ENCODE peak calls at places on chromosomes 13 and 19, in six cellular contexts. G is IMR-90, A is H1, B is neuronal stem cell, K is mesenchymal stem cell, S is trophoblast cell. O is an unnamed sample.
A peak's percentile ranks its signal among the peaks of the same experiment; 100 is the strongest.

GRCh38 chr13:32894589-32895001 is 121.6 kb upstream of the KL start:
- DNase-seq in G (peak; percentile 74), A (no peak), B (no peak), K (peak; percentile 90), S (no peak), O (no peak)

GRCh38 chr13:104592127-104592526 is 1525.9 kb upstream of the SLC10A2 start:
- DNase-seq in G (peak; percentile 76), A (no peak), B (no peak), K (peak; percentile 67), S (no peak), O (no peak)

GRCh38 chr13:110448230-110448629 is 113.3 kb downstream of the RAB20 start:
- DNase-seq in G (peak; percentile 86), A (no peak), B (no peak), K (peak; percentile 71), S (peak; percentile 96), O (peak; percentile 68)

GRCh38 chr13:63190742-63191141 is 1775.1 kb upstream of the PCDH20 start:
- DNase-seq in G (peak; percentile 53), A (no peak), B (no peak), K (peak; percentile 62), S (peak; percentile 12), O (peak; percentile 65)

GRCh38 chr13:20550799-20551198 is 16.2 kb upstream of the IFT88 start:
- DNase-seq in G (no peak), A (no peak), B (no peak), K (no peak), S (no peak), O (no peak)

GRCh38 chr13:57634829-57635165 is 3.3 kb downstream of the PCDH17 start:
- DNase-seq in G (no peak), A (no peak), B (no peak), K (no peak), S (no peak), O (no peak)

GRCh38 chr19:56667311-56667870 is 4.2 kb downstream of the ZNF835 start:
- DNase-seq in G (no peak), A (no peak), B (no peak), K (no peak), S (no peak), O (peak; percentile 37)

GRCh38 chr13:33227927-33228644 is 57.5 kb downstream of the STARD13 start:
- DNase-seq in G (no peak), A (no peak), B (no peak), K (peak; percentile 50), S (no peak), O (no peak)

GRCh38 chr13:112895521-112896465 is 73.2 kb upstream of the MCF2L start:
- DNase-seq in G (no peak), A (no peak), B (no peak), K (no peak), S (no peak), O (no peak)

GRCh38 chr13:48265217-48265815 is 32.3 kb downstream of the ITM2B start:
- DNase-seq in G (no peak), A (no peak), B (no peak), K (no peak), S (no peak), O (no peak)

GRCh38 chr13:83819611-83820010 is 62.7 kb downstream of the SLITRK1 start:
- DNase-seq in G (peak; percentile 3), A (no peak), B (no peak), K (no peak), S (no peak), O (no peak)

GRCh38 chr13:78194904-78195639 is 276.4 kb upstream of the EDNRB start:
- DNase-seq in G (peak; percentile 69), A (no peak), B (peak; percentile 26), K (no peak), S (peak; percentile 7), O (peak; percentile 71)

GRCh38 chr13:40061466-40062450 is 406.3 kb downstream of the COG6 start:
- DNase-seq in G (no peak), A (no peak), B (no peak), K (no peak), S (no peak), O (no peak)

GRCh38 chr19:50639121-50640112 is at the start of gene SYT3:
- DNase-seq in G (peak; percentile 27), A (peak; percentile 80), B (peak; percentile 66), K (no peak), S (no peak), O (peak; percentile 71)

GRCh38 chr19:35153701-35154534 is 617 bp upstream of the FXYD5 start:
- DNase-seq in G (no peak), A (peak; percentile 84), B (no peak), K (peak; percentile 64), S (no peak), O (peak; percentile 53)

GRCh38 chr13:40666905-40667621 is 622 bp upstream of the FOXO1 start:
- DNase-seq in G (no peak), A (peak; percentile 67), B (peak; percentile 69), K (peak; percentile 72), S (peak; percentile 44), O (peak; percentile 78)

GRCh38 chr19:5960005-5961001 is 17.6 kb downstream of the RANBP3 start:
- DNase-seq in G (no peak), A (no peak), B (no peak), K (no peak), S (no peak), O (no peak)

GRCh38 chr13:79710376-79710775 is 229.4 kb downstream of the NDFIP2 start:
- DNase-seq in G (no peak), A (no peak), B (no peak), K (peak; percentile 9), S (no peak), O (no peak)

GRCh38 chr19:10335149-10336053 is 2.1 kb upstream of the RAVER1 start:
- DNase-seq in G (no peak), A (peak; percentile 61), B (no peak), K (no peak), S (no peak), O (no peak)

GRCh38 chr19:46131485-46132143 is 7.1 kb upstream of the IGFL3 start:
- DNase-seq in G (no peak), A (no peak), B (no peak), K (no peak), S (no peak), O (no peak)

GRCh38 chr13:83532809-83533208 is 349.5 kb downstream of the SLITRK1 start:
- DNase-seq in G (no peak), A (no peak), B (no peak), K (no peak), S (no peak), O (no peak)

GRCh38 chr19:11539495-11540365 is 1.1 kb downstream of the CNN1 start:
- DNase-seq in G (peak; percentile 22), A (peak; percentile 63), B (no peak), K (peak; percentile 54), S (no peak), O (peak; percentile 89)

DNA sequence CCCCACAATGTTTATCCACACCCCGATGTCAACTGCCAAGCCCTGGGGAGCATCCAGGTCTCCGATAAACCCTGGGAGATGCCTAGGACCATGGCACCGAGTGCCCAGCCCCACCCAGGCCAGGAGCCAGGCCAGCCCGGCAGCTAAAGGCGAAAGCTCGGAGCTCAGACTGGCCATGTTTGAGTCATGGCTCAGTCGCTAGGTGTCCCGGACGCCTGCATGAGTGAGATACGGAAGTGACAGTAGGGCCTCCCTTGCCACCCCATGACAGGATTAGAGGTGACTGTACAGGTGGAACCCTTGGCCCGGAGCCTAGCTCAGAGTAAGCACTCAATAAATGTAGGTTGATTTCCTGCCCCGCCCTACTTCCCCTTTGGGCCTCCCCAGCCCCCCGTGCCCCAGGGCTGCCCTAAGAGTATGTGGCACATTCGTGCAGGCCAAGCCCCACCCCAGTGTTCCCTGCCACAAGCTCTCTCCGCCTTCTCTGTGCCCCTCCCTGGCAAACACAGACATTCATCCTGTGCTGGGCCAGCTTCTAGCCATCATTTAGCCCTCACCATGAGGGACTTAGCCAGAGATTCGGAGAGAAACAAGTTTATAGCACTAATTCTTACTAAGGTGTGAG is 5.8 kb upstream of the TPM4 start:
- DNase-seq in G (no peak), A (no peak), B (no peak), K (no peak), S (no peak), O (no peak)
- H3K4me3 ChIP-seq in G (no peak overlapping the region), A (no peak overlapping the region), B (no peak overlapping the region), K (peak overlapping the region; percentile 78), S (no peak overlapping the region), O (no peak overlapping the region)

GRCh38 chr19:23415034-23415433 is 19.8 kb upstream of the ZNF91 start:
- DNase-seq in G (no peak), A (no peak), B (peak; percentile 15), K (no peak), S (no peak), O (peak; percentile 55)
- H3K4me2 ChIP-seq in G (peak overlapping the region; percentile 73), A (peak overlapping the region; percentile 41), B (peak overlapping the region; percentile 65), K (peak overlapping the region; percentile 91), S (peak overlapping the region; percentile 94), O (peak overlapping the region; percentile 11)

DNA sequence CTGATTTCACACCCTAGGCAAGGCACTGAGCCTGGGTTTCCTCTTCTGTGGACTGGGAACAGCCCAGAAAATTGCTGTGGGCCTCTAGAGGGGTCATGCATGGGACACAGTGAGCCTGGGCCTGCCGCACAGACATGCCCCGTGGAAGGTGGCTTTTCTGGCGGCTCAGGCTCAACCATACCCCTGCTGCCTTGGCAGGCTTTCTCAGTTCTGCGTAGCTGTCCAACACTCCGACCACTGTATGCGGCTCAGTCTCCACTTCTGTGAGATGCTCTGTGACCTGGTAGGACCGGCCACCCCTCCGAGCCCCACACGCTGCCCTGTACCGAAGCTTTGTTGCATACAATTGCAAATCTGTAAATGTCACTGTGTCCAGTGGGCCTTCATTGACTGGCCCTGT is 126.3 kb downstream of the UQCRFS1 start:
- DNase-seq in G (no peak), A (no peak), B (no peak), K (no peak), S (no peak), O (no peak)
- H3K18ac ChIP-seq in G (no peak overlapping the region), A (no peak overlapping the region), B (no peak overlapping the region), K (no peak overlapping the region), S (no peak overlapping the region), O (no peak overlapping the region)

DNA sequence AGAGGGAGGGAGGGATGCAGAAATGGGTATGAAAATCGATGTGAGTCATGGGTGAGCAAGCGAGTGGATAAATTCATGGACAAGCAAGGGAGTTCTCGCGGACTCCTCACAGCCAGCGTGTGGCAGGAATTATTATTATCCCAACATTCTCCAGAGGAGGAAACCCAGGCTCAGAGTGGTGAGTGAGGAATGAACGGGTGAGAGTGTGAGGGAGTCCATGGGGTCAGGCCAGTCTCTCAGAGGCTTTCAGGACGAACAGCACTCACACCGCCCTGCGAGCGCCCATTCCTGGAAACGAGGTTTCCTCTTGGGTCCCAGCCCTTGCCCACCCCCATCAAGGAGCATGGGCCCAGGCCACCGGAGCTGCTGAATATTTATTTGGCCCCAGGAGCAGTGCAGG is 6.3 kb upstream of the DNAAF3 start:
- DNase-seq in G (peak; percentile 75), A (no peak), B (no peak), K (peak; percentile 65), S (no peak), O (no peak)
- H3K4me3 ChIP-seq in G (no peak overlapping the region), A (peak overlapping the region; percentile 60), B (no peak overlapping the region), K (peak overlapping the region; percentile 91), S (no peak overlapping the region), O (no peak overlapping the region)

DNA sequence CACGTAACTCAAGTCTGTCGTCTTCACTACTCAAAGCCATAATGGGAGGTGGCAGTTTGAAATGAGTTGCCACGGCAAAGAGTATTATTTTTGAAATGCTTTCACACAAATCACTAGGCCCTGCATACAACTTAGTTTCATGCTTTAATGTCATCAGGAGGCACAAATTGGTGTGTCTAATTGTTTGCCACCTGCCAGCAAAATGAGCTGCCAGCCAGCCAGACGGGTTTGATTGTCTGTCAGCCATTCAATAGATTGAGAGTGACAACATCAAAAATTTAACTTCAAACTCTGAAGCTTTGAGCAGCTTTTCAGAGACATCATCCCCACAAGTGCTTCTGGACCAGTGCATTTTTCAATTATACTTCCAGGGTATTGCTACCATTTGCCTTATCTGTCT is 256.8 kb downstream of the NBEA start:
- DNase-seq in G (no peak), A (no peak), B (no peak), K (no peak), S (no peak), O (no peak)
- H3K4me2 ChIP-seq in G (no peak overlapping the region), A (no peak overlapping the region), B (no peak overlapping the region), K (no peak overlapping the region), S (no peak overlapping the region), O (no peak overlapping the region)

O was measured in mesendoderm.